ENCODE peak calls at places on chromosomes 7 and 10, in eight cellular contexts. One of them, this sample, is unnamed.

GRCh38 chr7:129368389-129368986 is 65.7 kb upstream of the STRIP2 start:
- DNase-seq in endodermal cell: peak; percentile 47
- DNase-seq in SK-N-SH: no peak
- DNase-seq in RWPE2: no peak
- DNase-seq in right lobe of liver: no peak
- DNase-seq in tibial artery: no peak
- DNase-seq in PC-9: no peak
- DNase-seq in colonic mucosa: no peak
- DNase-seq in this sample: no peak

GRCh38 chr7:77738871-77739270 is 42.6 kb downstream of the RSBN1L start:
- DNase-seq in SK-N-SH: no peak
- DNase-seq in endodermal cell: no peak
- DNase-seq in RWPE2: no peak
- DNase-seq in colonic mucosa: no peak
- DNase-seq in tibial artery: no peak
- DNase-seq in right lobe of liver: no peak
- DNase-seq in PC-9: peak; percentile 22
- DNase-seq in this sample: no peak

GRCh38 chr10:132929953-132930640 is 12.3 kb downstream of the CFAP46 start:
- DNase-seq in PC-9: no peak
- DNase-seq in tibial artery: no peak
- DNase-seq in SK-N-SH: no peak
- DNase-seq in endodermal cell: no peak
- DNase-seq in right lobe of liver: peak; percentile 40
- DNase-seq in RWPE2: no peak
- DNase-seq in colonic mucosa: no peak
- DNase-seq in this sample: peak; percentile 54

GRCh38 chr10:98415710-98416077 is 712 bp upstream of the PYROXD2 start:
- DNase-seq in colonic mucosa: no peak
- DNase-seq in tibial artery: peak; percentile 46
- DNase-seq in RWPE2: no peak
- DNase-seq in SK-N-SH: peak; percentile 44
- DNase-seq in right lobe of liver: no peak
- DNase-seq in endodermal cell: no peak
- DNase-seq in PC-9: no peak
- DNase-seq in this sample: no peak

GRCh38 chr7:113083132-113083833 is 3.3 kb downstream of the GPR85 start:
- DNase-seq in endodermal cell: no peak
- DNase-seq in SK-N-SH: no peak
- DNase-seq in RWPE2: no peak
- DNase-seq in right lobe of liver: no peak
- DNase-seq in PC-9: no peak
- DNase-seq in colonic mucosa: no peak
- DNase-seq in tibial artery: no peak
- DNase-seq in this sample: no peak

GRCh38 chr10:90947025-90947960 is 26.4 kb upstream of the ANKRD1 start:
- DNase-seq in SK-N-SH: no peak
- DNase-seq in endodermal cell: no peak
- DNase-seq in colonic mucosa: no peak
- DNase-seq in tibial artery: no peak
- DNase-seq in RWPE2: no peak
- DNase-seq in PC-9: no peak
- DNase-seq in right lobe of liver: no peak
- DNase-seq in this sample: no peak

GRCh38 chr7:25789701-25790240 is 362.2 kb upstream of the NFE2L3 start:
- DNase-seq in colonic mucosa: no peak
- DNase-seq in tibial artery: no peak
- DNase-seq in RWPE2: no peak
- DNase-seq in PC-9: no peak
- DNase-seq in SK-N-SH: no peak
- DNase-seq in right lobe of liver: no peak
- DNase-seq in endodermal cell: no peak
- DNase-seq in this sample: no peak

GRCh38 chr10:96820730-96821129 is 11.4 kb upstream of the LCOR start:
- DNase-seq in RWPE2: no peak
- DNase-seq in endodermal cell: no peak
- DNase-seq in tibial artery: no peak
- DNase-seq in right lobe of liver: no peak
- DNase-seq in colonic mucosa: no peak
- DNase-seq in PC-9: no peak
- DNase-seq in SK-N-SH: no peak
- DNase-seq in this sample: no peak

GRCh38 chr10:62577666-62578291 is 203.6 kb downstream of the ZNF365 start:
- DNase-seq in right lobe of liver: no peak
- DNase-seq in tibial artery: no peak
- DNase-seq in SK-N-SH: no peak
- DNase-seq in RWPE2: no peak
- DNase-seq in endodermal cell: no peak
- DNase-seq in PC-9: no peak
- DNase-seq in colonic mucosa: no peak
- DNase-seq in this sample: no peak

GRCh38 chr7:128166603-128167315 is 74.3 kb upstream of the LEP start:
- DNase-seq in PC-9: peak; percentile 63
- DNase-seq in endodermal cell: peak; percentile 81
- DNase-seq in right lobe of liver: no peak
- DNase-seq in RWPE2: no peak
- DNase-seq in SK-N-SH: peak; percentile 85
- DNase-seq in tibial artery: no peak
- DNase-seq in colonic mucosa: no peak
- DNase-seq in this sample: no peak

GRCh38 chr10:112953075-112953501 is 3.0 kb downstream of the TCF7L2 start:
- DNase-seq in endodermal cell: peak; percentile 76
- DNase-seq in SK-N-SH: no peak
- DNase-seq in tibial artery: peak; percentile 73
- DNase-seq in PC-9: peak; percentile 11
- DNase-seq in colonic mucosa: peak; percentile 51
- DNase-seq in RWPE2: no peak
- DNase-seq in right lobe of liver: peak; percentile 61
- DNase-seq in this sample: peak; percentile 82

GRCh38 chr10:94403034-94403822 is 887 bp downstream of the TBC1D12 start:
- DNase-seq in PC-9: peak; percentile 60
- DNase-seq in colonic mucosa: peak; percentile 77
- DNase-seq in right lobe of liver: peak; percentile 66
- DNase-seq in RWPE2: peak; percentile 72
- DNase-seq in endodermal cell: peak; percentile 83
- DNase-seq in tibial artery: peak; percentile 76
- DNase-seq in SK-N-SH: peak; percentile 82
- DNase-seq in this sample: peak; percentile 86
- H3K27me3 ChIP-seq in PC-9: no peaks in the 10 kb centered on the region
- H3K27me3 ChIP-seq in colonic mucosa: no peaks in the 10 kb centered on the region
- H3K27me3 ChIP-seq in right lobe of liver: no peaks in the 10 kb centered on the region
- H3K27me3 ChIP-seq in RWPE2: no peaks in the 10 kb centered on the region
- H3K27me3 ChIP-seq in endodermal cell: no peaks in the 10 kb centered on the region
- H3K27me3 ChIP-seq in tibial artery: no peaks in the 10 kb centered on the region
- H3K27me3 ChIP-seq in SK-N-SH: no peaks in the 10 kb centered on the region
- H3K27me3 ChIP-seq in this sample: peaks cover 67% of the 10 kb centered on the region

GRCh38 chr7:136868496-136869005 is at the start of gene CHRM2:
- DNase-seq in colonic mucosa: no peak
- DNase-seq in RWPE2: no peak
- DNase-seq in endodermal cell: peak; percentile 69
- DNase-seq in PC-9: no peak
- DNase-seq in right lobe of liver: no peak
- DNase-seq in SK-N-SH: peak; percentile 55
- DNase-seq in tibial artery: no peak
- DNase-seq in this sample: no peak

GRCh38 chr7:136869006-136869961 is 832 bp downstream of the CHRM2 start:
- DNase-seq in RWPE2: no peak
- DNase-seq in SK-N-SH: peak; percentile 69
- DNase-seq in tibial artery: no peak
- DNase-seq in PC-9: no peak
- DNase-seq in endodermal cell: peak; percentile 79
- DNase-seq in right lobe of liver: peak; percentile 39
- DNase-seq in colonic mucosa: no peak
- DNase-seq in this sample: peak; percentile 71

GRCh38 chr7:136874393-136875032 is 6.1 kb downstream of the CHRM2 start:
- DNase-seq in PC-9: no peak
- DNase-seq in right lobe of liver: no peak
- DNase-seq in SK-N-SH: peak; percentile 72
- DNase-seq in endodermal cell: no peak
- DNase-seq in RWPE2: no peak
- DNase-seq in tibial artery: no peak
- DNase-seq in colonic mucosa: no peak
- DNase-seq in this sample: no peak

GRCh38 chr7:136869991-136870798 is 1.7 kb downstream of the CHRM2 start:
- DNase-seq in colonic mucosa: no peak
- DNase-seq in PC-9: no peak
- DNase-seq in SK-N-SH: peak; percentile 64
- DNase-seq in tibial artery: no peak
- DNase-seq in endodermal cell: peak; percentile 71
- DNase-seq in RWPE2: no peak
- DNase-seq in right lobe of liver: peak; percentile 31
- DNase-seq in this sample: peak; percentile 66

DNA sequence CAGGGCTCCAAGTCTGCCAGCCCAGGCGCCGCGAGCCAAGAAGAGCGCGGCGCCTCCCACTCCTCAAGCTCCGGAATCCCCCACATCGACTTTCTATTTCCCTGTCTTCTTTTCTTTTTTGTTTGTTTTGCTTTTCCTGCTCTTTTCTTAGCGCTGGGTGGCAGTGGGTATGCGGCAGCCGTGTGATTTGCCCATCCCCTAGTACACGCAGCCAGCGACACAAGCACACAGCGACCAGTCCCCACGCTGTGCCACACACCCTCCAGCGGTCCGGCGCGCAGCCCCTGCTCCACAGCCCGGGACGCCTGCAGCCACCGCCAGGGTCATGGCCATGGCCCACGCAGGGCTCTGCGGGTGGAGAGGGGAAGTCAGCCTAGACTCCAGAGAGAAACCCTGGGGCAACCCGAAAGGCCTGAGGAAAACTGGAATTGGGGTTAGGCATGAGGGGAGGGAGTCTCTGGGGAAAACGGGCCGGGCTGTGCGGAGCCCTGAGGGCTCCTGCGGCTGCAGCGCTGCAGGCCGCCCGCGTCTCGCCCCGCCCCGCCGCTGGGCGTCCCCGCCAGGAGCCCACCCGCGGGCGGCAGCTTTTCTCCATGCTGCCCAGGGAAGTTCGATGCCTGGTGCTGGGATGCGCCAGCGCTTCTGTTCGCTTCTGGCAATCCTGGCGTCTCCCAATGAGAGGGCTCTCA is 2.5 kb downstream of the CHRM2 start:
- DNase-seq in endodermal cell: peak; percentile 67
- DNase-seq in tibial artery: no peak
- DNase-seq in right lobe of liver: peak; percentile 46
- DNase-seq in SK-N-SH: peak; percentile 75
- DNase-seq in colonic mucosa: no peak
- DNase-seq in PC-9: no peak
- DNase-seq in RWPE2: no peak
- DNase-seq in this sample: peak; percentile 30
- H3K4me3 ChIP-seq in endodermal cell: peak overlapping the region; percentile 79
- H3K4me3 ChIP-seq in tibial artery: peak overlapping the region; percentile 26
- H3K4me3 ChIP-seq in right lobe of liver: peak overlapping the region; percentile 19
- H3K4me3 ChIP-seq in SK-N-SH: peak overlapping the region; percentile 47
- H3K4me3 ChIP-seq in colonic mucosa: peak overlapping the region; percentile 25
- H3K4me3 ChIP-seq in PC-9: no peak overlapping the region
- H3K4me3 ChIP-seq in RWPE2: no peak overlapping the region
- H3K4me3 ChIP-seq in this sample: peak overlapping the region; percentile 26

DNA sequence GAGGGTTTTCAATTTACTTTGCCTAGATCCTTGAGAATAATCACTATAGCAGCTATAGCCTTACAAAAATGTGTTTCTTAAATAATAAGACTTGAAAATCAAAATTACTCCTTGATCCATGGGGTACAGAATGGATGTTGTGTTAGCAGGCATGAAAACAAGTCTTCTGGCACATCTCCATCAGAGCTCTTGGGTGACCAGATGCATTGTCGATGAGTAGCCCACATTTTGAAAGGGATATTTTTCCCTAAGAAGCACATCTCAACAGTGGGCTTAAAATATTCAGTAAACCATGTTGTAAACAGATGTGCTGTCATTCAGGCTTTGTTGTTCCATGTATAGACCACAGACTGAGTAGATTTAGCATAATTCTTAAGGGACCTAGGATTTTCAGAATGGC is 827.8 kb downstream of the GRM8 start:
- DNase-seq in endodermal cell: no peak
- DNase-seq in colonic mucosa: no peak
- DNase-seq in RWPE2: no peak
- DNase-seq in tibial artery: no peak
- DNase-seq in PC-9: no peak
- DNase-seq in right lobe of liver: no peak
- DNase-seq in SK-N-SH: no peak
- DNase-seq in this sample: no peak
- H3K27ac ChIP-seq in endodermal cell: no peak overlapping the region
- H3K27ac ChIP-seq in colonic mucosa: no peak overlapping the region
- H3K27ac ChIP-seq in RWPE2: no peak overlapping the region
- H3K27ac ChIP-seq in tibial artery: no peak overlapping the region
- H3K27ac ChIP-seq in PC-9: no peak overlapping the region
- H3K27ac ChIP-seq in right lobe of liver: no peak overlapping the region
- H3K27ac ChIP-seq in SK-N-SH: no peak overlapping the region
- H3K27ac ChIP-seq in this sample: no peak overlapping the region

DNA sequence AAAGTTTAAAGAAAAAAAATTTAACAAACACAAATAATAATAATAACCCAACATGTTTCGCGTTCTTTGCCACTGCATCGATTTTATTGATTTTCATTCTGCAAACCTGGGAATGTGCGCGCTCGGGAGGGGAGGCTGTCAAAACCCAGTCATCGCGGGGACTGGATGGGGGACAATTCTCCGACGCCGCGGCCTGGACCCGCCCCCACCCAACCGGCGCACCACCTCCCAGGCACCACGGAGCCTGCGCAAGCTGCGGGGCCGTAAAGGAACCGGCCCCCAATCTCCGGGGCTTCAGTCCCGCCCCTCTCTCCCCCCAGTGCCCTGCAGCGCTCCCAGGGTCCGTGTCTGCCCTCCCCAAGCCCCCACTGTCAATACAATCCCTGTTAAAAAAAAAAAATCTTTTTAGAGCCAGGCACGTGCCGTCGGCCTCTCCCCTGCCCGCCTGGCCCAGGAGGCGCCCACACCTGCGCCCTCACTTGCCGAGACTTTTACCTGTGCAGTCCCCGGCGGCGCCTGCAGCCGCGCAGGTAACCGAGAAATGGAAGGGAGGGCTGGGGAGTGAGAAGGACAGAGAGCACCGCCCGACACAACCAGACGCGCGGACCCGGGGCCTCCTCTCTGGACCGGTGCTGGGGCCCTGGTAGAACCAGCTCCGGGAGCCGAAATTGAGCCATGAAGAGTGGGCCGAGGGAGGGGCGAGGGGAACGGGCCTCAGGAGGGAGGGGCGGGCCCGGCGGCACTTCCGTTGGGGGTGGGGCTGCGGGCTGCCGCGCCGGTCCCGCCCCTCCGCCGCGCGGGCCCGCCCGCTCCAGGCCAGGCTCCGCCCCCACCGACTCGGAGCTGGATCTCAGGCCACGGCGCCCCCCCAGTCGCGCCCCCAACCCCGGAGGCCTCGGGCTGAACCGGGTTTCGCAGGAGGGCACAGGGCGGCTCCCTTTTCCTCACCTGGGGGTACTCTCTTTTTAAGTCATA is 7.6 kb upstream of the ZNF503 start:
- DNase-seq in SK-N-SH: peak; percentile 98
- DNase-seq in RWPE2: no peak
- DNase-seq in PC-9: peak; percentile 55
- DNase-seq in tibial artery: peak; percentile 89
- DNase-seq in right lobe of liver: peak; percentile 83
- DNase-seq in endodermal cell: peak; percentile 91
- DNase-seq in colonic mucosa: peak; percentile 79
- DNase-seq in this sample: peak; percentile 83
- H3K27me3 ChIP-seq in SK-N-SH: no peaks in the 10 kb centered on the region
- H3K27me3 ChIP-seq in RWPE2: no peaks in the 10 kb centered on the region
- H3K27me3 ChIP-seq in PC-9: no peaks in the 10 kb centered on the region
- H3K27me3 ChIP-seq in tibial artery: no peaks in the 10 kb centered on the region
- H3K27me3 ChIP-seq in right lobe of liver: no peaks in the 10 kb centered on the region
- H3K27me3 ChIP-seq in endodermal cell: peaks cover 94% of the 10 kb centered on the region
- H3K27me3 ChIP-seq in colonic mucosa: peaks cover 13% of the 10 kb centered on the region
- H3K27me3 ChIP-seq in this sample: peaks cover 67% of the 10 kb centered on the region

This sample was measured in left lung.